ENCODE peak calls at places on chromosomes 5 and 9, in ten cellular contexts. R, Y, K, F, A, M, O, T, C and P are unnamed samples.

GRCh38 chr5:98468188-98468869 is 305.1 kb upstream of the RGMB start:
- DNase-seq in M (no peak), C (no peak), R (peak; percentile 59), A (no peak), O (no peak), K (no peak), F (no peak), Y (no peak), T (no peak), P (no peak)

GRCh38 chr9:116154334-116154975 is 864 bp downstream of the PAPPA start:
- DNase-seq in R (peak; percentile 26), C (no peak), A (no peak), O (no peak), T (peak; percentile 24), Y (no peak), F (no peak), K (no peak), M (peak; percentile 37), P (peak; percentile 35)

GRCh38 chr5:154840435-154841272 is 9.7 kb downstream of the FAXDC2 start:
- DNase-seq in M (no peak), T (no peak), O (no peak), Y (no peak), K (no peak), A (no peak), F (no peak), C (no peak), R (no peak), P (no peak)

GRCh38 chr9:77127071-77127470 is 50.3 kb upstream of the VPS13A start:
- DNase-seq in A (no peak), F (no peak), C (no peak), T (no peak), R (no peak), Y (no peak), K (no peak), M (no peak), O (no peak), P (no peak)

GRCh38 chr5:144469106-144469505 is 298.4 kb downstream of the KCTD16 start:
- DNase-seq in C (no peak), R (no peak), Y (no peak), F (no peak), A (no peak), K (no peak), O (no peak), M (no peak), T (no peak), P (no peak)

GRCh38 chr5:73464016-73464745 is 15.6 kb upstream of the FOXD1 start:
- DNase-seq in T (no peak), O (peak; percentile 45), K (no peak), A (no peak), R (no peak), Y (no peak), C (no peak), F (no peak), M (no peak), P (no peak)

GRCh38 chr5:148060309-148060708 is 3.5 kb upstream of the SPINK5 start:
- DNase-seq in K (no peak), R (no peak), M (no peak), T (no peak), O (no peak), Y (no peak), F (no peak), A (no peak), C (no peak), P (no peak)

GRCh38 chr5:142743677-142744441 is 26.3 kb upstream of the ARHGAP26 start:
- DNase-seq in R (no peak), Y (no peak), O (peak; percentile 48), F (no peak), K (no peak), C (no peak), T (no peak), M (no peak), A (no peak), P (no peak)

GRCh38 chr5:98770158-98770910 is 3.1 kb upstream of the RGMB start:
- DNase-seq in M (no peak), A (peak; percentile 21), C (peak; percentile 20), T (peak; percentile 23), O (peak; percentile 40), Y (peak; percentile 40), F (peak; percentile 81), K (peak; percentile 31), R (no peak), P (peak; percentile 62)

GRCh38 chr5:54969242-54969641 is 16.2 kb downstream of the ESM1 start:
- DNase-seq in A (no peak), C (no peak), M (no peak), T (no peak), Y (no peak), O (no peak), F (no peak), K (no peak), R (no peak), P (no peak)

GRCh38 chr5:882253-883185 is 10.1 kb downstream of the BRD9 start:
- DNase-seq in R (no peak), M (no peak), Y (no peak), A (no peak), T (no peak), F (no peak), O (no peak), K (no peak), C (peak; percentile 26), P (no peak)

GRCh38 chr5:180168758-180169157 is 40.3 kb downstream of the RASGEF1C start:
- DNase-seq in Y (no peak), M (no peak), C (no peak), A (no peak), R (no peak), O (no peak), T (no peak), F (no peak), K (no peak), P (no peak)

GRCh38 chr5:96714951-96715451 is 52.8 kb downstream of the CAST start:
- DNase-seq in O (peak; percentile 60), K (no peak), R (no peak), C (peak; percentile 38), Y (peak; percentile 79), A (peak; percentile 29), F (peak; percentile 81), T (no peak), M (peak; percentile 36), P (no peak)

GRCh38 chr9:135262248-135262647 is 174.8 kb downstream of the OLFM1 start:
- DNase-seq in C (no peak), Y (no peak), R (no peak), O (no peak), A (no peak), F (no peak), M (no peak), K (no peak), T (no peak), P (no peak)
- H3K27ac ChIP-seq in C (no peak overlapping the region), Y (no peak overlapping the region), R (no peak overlapping the region), O (no peak overlapping the region), A (no peak overlapping the region), F (no peak overlapping the region), M (no peak overlapping the region), K (no peak overlapping the region), T (no peak overlapping the region), P (no peak overlapping the region)

DNA sequence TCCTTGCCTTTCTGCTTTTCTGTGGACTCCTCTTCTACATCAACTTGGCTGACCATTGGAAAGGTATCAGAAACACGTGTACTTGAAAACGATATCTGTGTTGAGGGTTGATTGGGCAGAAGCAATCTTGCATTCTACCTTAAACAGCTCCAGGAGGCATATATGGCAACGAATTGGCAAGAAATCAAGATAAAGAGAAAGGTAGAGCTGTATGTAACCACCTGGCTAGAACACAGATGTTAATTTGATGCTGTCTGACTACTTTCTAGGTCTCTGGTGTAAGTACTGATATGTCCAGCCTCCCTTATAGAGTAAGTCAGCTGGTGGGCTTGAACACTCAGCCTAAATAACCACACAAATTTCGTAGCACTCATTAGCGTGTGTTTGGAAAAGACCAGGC is 1.3 kb downstream of the MAN1B1 start:
- DNase-seq in M (no peak), Y (no peak), C (no peak), K (no peak), O (no peak), F (no peak), R (no peak), A (no peak), T (no peak), P (no peak)
- H3K27ac ChIP-seq in M (no peak overlapping the region), Y (no peak overlapping the region), C (peak overlapping the region; percentile 80), K (no peak overlapping the region), O (no peak overlapping the region), F (no peak overlapping the region), R (no peak overlapping the region), A (peak overlapping the region; percentile 92), T (no peak overlapping the region), P (no peak overlapping the region)

DNA sequence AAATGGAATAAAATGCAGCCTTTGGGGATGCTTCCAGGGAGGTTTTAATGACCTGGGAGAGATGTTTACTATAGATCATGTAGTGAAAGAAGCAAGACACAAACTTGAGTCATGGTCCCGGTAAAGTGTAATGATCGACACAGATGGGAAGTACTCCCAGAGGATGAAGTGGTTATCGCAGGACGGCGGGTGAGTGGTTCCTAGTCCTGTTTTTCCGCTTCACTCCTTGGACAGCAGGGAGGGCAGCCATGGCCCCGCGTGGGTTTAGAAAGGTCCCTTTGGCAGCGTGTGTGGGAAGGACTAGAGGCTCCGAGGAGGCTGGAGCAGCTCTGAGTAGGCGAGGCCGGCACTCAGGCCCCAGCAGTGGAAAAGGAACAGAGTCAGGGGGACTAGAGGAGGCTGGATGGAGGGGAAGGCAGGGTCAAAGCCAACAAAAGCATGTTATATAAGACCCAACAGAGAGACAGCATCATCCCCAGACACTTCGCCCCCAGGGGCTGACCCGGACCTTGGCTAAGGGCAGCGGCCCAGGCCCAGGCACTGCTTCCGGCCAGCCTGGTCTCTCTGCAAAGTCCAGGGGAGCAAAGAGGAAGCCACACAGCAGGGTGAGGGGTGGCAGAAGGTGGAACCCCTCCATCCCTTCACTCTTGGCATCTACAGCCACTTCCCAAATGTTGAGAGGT is 49.1 kb upstream of the STXBP1 start:
- DNase-seq in A (no peak), C (no peak), Y (no peak), T (no peak), O (no peak), R (no peak), K (no peak), M (no peak), F (no peak), P (no peak)
- H3K27ac ChIP-seq in A (no peak overlapping the region), C (no peak overlapping the region), Y (no peak overlapping the region), T (peak overlapping the region; percentile 82), O (peak overlapping the region; percentile 90), R (peak overlapping the region; percentile 99), K (peak overlapping the region; percentile 98), M (no peak overlapping the region), F (peak overlapping the region; percentile 63), P (no peak overlapping the region)

GRCh38 chr5:140043508-140043872 is 391 bp upstream of the NRG2 start:
- DNase-seq in T (peak; percentile 33), Y (no peak), C (no peak), R (peak; percentile 21), M (peak; percentile 79), F (no peak), K (no peak), O (no peak), A (no peak), P (no peak)

GRCh38 chr5:140041099-140041491 is 2.0 kb downstream of the NRG2 start:
- DNase-seq in C (no peak), O (no peak), T (no peak), Y (no peak), M (no peak), F (no peak), A (no peak), K (no peak), R (no peak), P (no peak)

GRCh38 chr5:140042551-140043507 is at the start of gene NRG2:
- DNase-seq in M (peak; percentile 89), R (peak; percentile 69), Y (peak; percentile 43), T (peak; percentile 81), K (peak; percentile 28), A (peak; percentile 38), C (no peak), O (peak; percentile 77), F (peak; percentile 51), P (peak; percentile 60)

GRCh38 chr5:140040358-140040757 is 2.7 kb downstream of the NRG2 start:
- DNase-seq in F (no peak), K (no peak), R (no peak), T (no peak), C (no peak), Y (no peak), O (no peak), A (no peak), M (no peak), P (no peak)

GRCh38 chr5:140041492-140042421 is 1.3 kb downstream of the NRG2 start:
- DNase-seq in O (peak; percentile 62), T (peak; percentile 57), K (peak; percentile 22), R (peak; percentile 92), A (no peak), Y (no peak), M (peak; percentile 55), F (peak; percentile 22), C (no peak), P (no peak)
- H3K27ac ChIP-seq in O (peak overlapping the region; percentile 80), T (peak overlapping the region; percentile 89), K (peak overlapping the region; percentile 76), R (peak overlapping the region; percentile 74), A (no peak overlapping the region), Y (no peak overlapping the region), M (no peak overlapping the region), F (no peak overlapping the region), C (no peak overlapping the region), P (no peak overlapping the region)